ENCODE peak calls at places on chromosomes 11 and 22, in eight cellular contexts. A, I, T, R, K, B, Z and Q are unnamed samples.

GRCh38 chr11:91998466-91998865 is 226.2 kb upstream of the FAT3 start:
- DNase-seq in T (no peak), A (peak; percentile 38), R (no peak), Z (no peak), I (no peak), B (no peak), K (no peak), Q (no peak)

GRCh38 chr22:29121124-29121523 is 48.3 kb downstream of the KREMEN1 start:
- DNase-seq in A (no peak), Z (no peak), K (no peak), R (no peak), T (no peak), B (no peak), I (peak; percentile 39), Q (no peak)

GRCh38 chr11:111299111-111300026 is 1.0 kb downstream of the POU2AF3 start:
- DNase-seq in K (peak; percentile 80), B (peak; percentile 72), Z (peak; percentile 82), I (no peak), R (no peak), A (no peak), T (no peak), Q (peak; percentile 53)

GRCh38 chr11:46220313-46220712 is 57.1 kb upstream of the CREB3L1 start:
- DNase-seq in K (no peak), T (no peak), B (no peak), I (no peak), A (no peak), Z (no peak), R (no peak), Q (no peak)

GRCh38 chr22:36166086-36166485 is 5.5 kb upstream of the APOL3 start:
- DNase-seq in A (no peak), B (no peak), R (no peak), T (no peak), I (no peak), K (no peak), Z (no peak), Q (no peak)

GRCh38 chr11:112776834-112777793 is 184.1 kb upstream of the NCAM1 start:
- DNase-seq in T (no peak), R (no peak), A (peak; percentile 58), K (no peak), I (no peak), Z (no peak), B (no peak), Q (peak; percentile 94)

GRCh38 chr11:2265396-2265795 is 5.0 kb downstream of the ASCL2 start:
- DNase-seq in K (peak; percentile 68), Z (no peak), R (no peak), I (no peak), A (no peak), T (no peak), B (no peak), Q (no peak)

GRCh38 chr22:36237462-36238347 is 1.6 kb downstream of the APOL2 start:
- DNase-seq in I (no peak), T (no peak), R (no peak), A (no peak), Z (peak; percentile 78), B (no peak), K (no peak), Q (no peak)

GRCh38 chr11:67301951-67302516 is 1.3 kb upstream of the SSH3 start:
- DNase-seq in T (no peak), R (no peak), I (peak; percentile 71), B (peak; percentile 78), K (peak; percentile 73), A (no peak), Z (no peak), Q (peak; percentile 87)